ENCODE peak calls at places on chromosomes 5 and 9, in eight cellular contexts. J is IMR-90, O is psoas muscle, L is HCT116, A is cardiac muscle cell, M is tibial nerve, B is PC-9, S is lower lobe of right lung. E is an unnamed sample. For H3K36me3, the result is how much of the 10 kb centered on the place peaks cover.

GRCh38 chr9:2126331-2126789 is 111.2 kb downstream of the SMARCA2 start:
- DNase-seq in J (peak), O (peak), L (no peak), A (peak), M (no peak), B (no peak), S (no peak), E (peak)

GRCh38 chr9:78905387-78905786 is 608.5 kb downstream of the PSAT1 start:
- DNase-seq in J (no peak), O (no peak), L (no peak), A (no peak), M (no peak), B (no peak), S (no peak), E (no peak)

GRCh38 chr9:111276723-111277122 is 53.3 kb downstream of the OR2K2 start:
- DNase-seq in J (no peak), O (no peak), L (no peak), A (no peak), M (no peak), B (no peak), S (no peak), E (no peak)

GRCh38 chr9:104927216-104927911 is 591 bp downstream of the ABCA1 start:
- DNase-seq in J (peak), O (peak), L (no peak), A (peak), M (no peak), B (peak), S (peak), E (peak)

GRCh38 chr5:1315709-1316587 is 21.1 kb upstream of the TERT start:
- DNase-seq in J (no peak), O (no peak), L (no peak), A (peak), M (no peak), B (peak), S (peak), E (peak)

GRCh38 chr5:1086871-1087270 is 25.0 kb downstream of the SLC12A7 start:
- DNase-seq in J (no peak), O (no peak), L (no peak), A (no peak), M (no peak), B (no peak), S (no peak), E (no peak)

GRCh38 chr5:40429258-40430111 is 250.2 kb upstream of the PTGER4 start:
- DNase-seq in J (peak), O (no peak), L (no peak), A (peak), M (no peak), B (no peak), S (no peak), E (peak)

GRCh38 chr9:126145887-126146253 is 180.8 kb upstream of the MVB12B start:
- DNase-seq in J (no peak), O (no peak), L (no peak), A (no peak), M (no peak), B (no peak), S (no peak), E (no peak)

GRCh38 chr5:54581831-54582548 is 64.4 kb downstream of the SNX18 start:
- DNase-seq in J (peak), O (no peak), L (no peak), A (peak), M (no peak), B (no peak), S (no peak), E (no peak)

GRCh38 chr5:90590-91547 is 1.1 kb upstream of the PLEKHG4B start:
- DNase-seq in J (no peak), O (no peak), L (no peak), A (peak), M (no peak), B (peak), S (no peak), E (peak)

GRCh38 chr9:33473216-33473615 is 508 bp downstream of the NOL6 start:
- DNase-seq in J (no peak), O (no peak), L (no peak), A (no peak), M (no peak), B (no peak), S (no peak), E (peak)

GRCh38 chr9:95726756-95727155 is 148.7 kb upstream of the ERCC6L2 start:
- DNase-seq in J (peak), O (no peak), L (peak), A (peak), M (no peak), B (no peak), S (no peak), E (no peak)

GRCh38 chr9:14221558-14221957 is 92.4 kb downstream of the NFIB start:
- DNase-seq in J (peak), O (no peak), L (peak), A (peak), M (no peak), B (peak), S (no peak), E (no peak)

GRCh38 chr5:429453-430188 is 13.4 kb upstream of the EXOC3 start:
- DNase-seq in J (peak), O (no peak), L (no peak), A (peak), M (no peak), B (no peak), S (no peak), E (peak)

GRCh38 chr5:50553560-50553984 is 112.5 kb upstream of the EMB start:
- DNase-seq in J (no peak), O (no peak), L (no peak), A (no peak), M (no peak), B (peak), S (peak), E (no peak)

GRCh38 chr5:174222891-174223290 is 177.4 kb downstream of the NSG2 start:
- DNase-seq in J (no peak), O (no peak), L (no peak), A (no peak), M (no peak), B (no peak), S (no peak), E (no peak)

GRCh38 chr5:172336666-172337310 is 53.2 kb upstream of the UBTD2 start:
- DNase-seq in J (no peak), O (no peak), L (no peak), A (no peak), M (no peak), B (no peak), S (no peak), E (no peak)

GRCh38 chr9:122097679-122098315 is 4.7 kb upstream of the TTLL11 start:
- DNase-seq in J (no peak), O (no peak), L (no peak), A (peak), M (no peak), B (no peak), S (no peak), E (no peak)

GRCh38 chr9:93828331-93829097 is 126.6 kb downstream of the BARX1 start:
- DNase-seq in J (no peak), O (no peak), L (no peak), A (no peak), M (no peak), B (no peak), S (no peak), E (no peak)

GRCh38 chr9:99433555-99433954 is 211.5 kb downstream of the SEC61B start:
- DNase-seq in J (peak), O (peak), L (peak), A (peak), M (no peak), B (peak), S (peak), E (peak)

GRCh38 chr9:104864675-104865104 is 63.3 kb downstream of the ABCA1 start:
- DNase-seq in J (peak), O (no peak), L (no peak), A (peak), M (no peak), B (no peak), S (no peak), E (no peak)

GRCh38 chr9:27204578-27204977 is 92.4 kb downstream of the EQTN start:
- DNase-seq in J (peak), O (no peak), L (no peak), A (no peak), M (no peak), B (no peak), S (no peak), E (no peak)

GRCh38 chr9:113598451-113598850 is 134.9 kb downstream of the RGS3 start:
- DNase-seq in J (no peak), O (no peak), L (no peak), A (no peak), M (no peak), B (no peak), S (peak), E (no peak)

GRCh38 chr5:95838001-95838520 is 15.5 kb upstream of the GLRX start:
- DNase-seq in J (no peak), O (peak), L (no peak), A (no peak), M (no peak), B (no peak), S (no peak), E (no peak)

GRCh38 chr5:1800470-1801060 is 642 bp upstream of the NDUFS6 start:
- DNase-seq in J (no peak), O (no peak), L (no peak), A (peak), M (no peak), B (no peak), S (no peak), E (peak)

GRCh38 chr5:151213803-151214613 is 9.9 kb downstream of the CCDC69 start:
- DNase-seq in J (no peak), O (peak), L (no peak), A (peak), M (peak), B (no peak), S (peak), E (peak)

GRCh38 chr9:503881-504852 is 289.5 kb downstream of the DOCK8 start:
- DNase-seq in J (peak), O (peak), L (peak), A (peak), M (peak), B (peak), S (peak), E (peak)

GRCh38 chr9:21070171-21070571 is 7.6 kb downstream of the IFNB1 start:
- DNase-seq in J (peak), O (peak), L (peak), A (peak), M (no peak), B (peak), S (no peak), E (peak)

GRCh38 chr5:149497357-149497756 is 53.9 kb downstream of the CSNK1A1 start:
- DNase-seq in J (peak), O (no peak), L (no peak), A (peak), M (no peak), B (no peak), S (no peak), E (no peak)

GRCh38 chr9:72476617-72477375 is 44.6 kb upstream of the TMC1 start:
- DNase-seq in J (peak), O (no peak), L (peak), A (no peak), M (no peak), B (peak), S (no peak), E (no peak)

GRCh38 chr9:109855540-109855939 is 75.5 kb downstream of the PALM2AKAP2 start:
- DNase-seq in J (no peak), O (no peak), L (no peak), A (no peak), M (no peak), B (no peak), S (no peak), E (no peak)

GRCh38 chr9:126032135-126032534 is 285.0 kb downstream of the PBX3 start:
- DNase-seq in J (no peak), O (no peak), L (no peak), A (no peak), M (no peak), B (no peak), S (no peak), E (no peak)

GRCh38 chr9:3526903-3527652 is 1.3 kb upstream of the RFX3 start:
- DNase-seq in J (peak), O (peak), L (peak), A (peak), M (no peak), B (peak), S (no peak), E (no peak)

GRCh38 chr5:172616730-172617129 is 24.3 kb upstream of the NEURL1B start:
- DNase-seq in J (peak), O (peak), L (no peak), A (peak), M (no peak), B (no peak), S (no peak), E (no peak)

DNA sequence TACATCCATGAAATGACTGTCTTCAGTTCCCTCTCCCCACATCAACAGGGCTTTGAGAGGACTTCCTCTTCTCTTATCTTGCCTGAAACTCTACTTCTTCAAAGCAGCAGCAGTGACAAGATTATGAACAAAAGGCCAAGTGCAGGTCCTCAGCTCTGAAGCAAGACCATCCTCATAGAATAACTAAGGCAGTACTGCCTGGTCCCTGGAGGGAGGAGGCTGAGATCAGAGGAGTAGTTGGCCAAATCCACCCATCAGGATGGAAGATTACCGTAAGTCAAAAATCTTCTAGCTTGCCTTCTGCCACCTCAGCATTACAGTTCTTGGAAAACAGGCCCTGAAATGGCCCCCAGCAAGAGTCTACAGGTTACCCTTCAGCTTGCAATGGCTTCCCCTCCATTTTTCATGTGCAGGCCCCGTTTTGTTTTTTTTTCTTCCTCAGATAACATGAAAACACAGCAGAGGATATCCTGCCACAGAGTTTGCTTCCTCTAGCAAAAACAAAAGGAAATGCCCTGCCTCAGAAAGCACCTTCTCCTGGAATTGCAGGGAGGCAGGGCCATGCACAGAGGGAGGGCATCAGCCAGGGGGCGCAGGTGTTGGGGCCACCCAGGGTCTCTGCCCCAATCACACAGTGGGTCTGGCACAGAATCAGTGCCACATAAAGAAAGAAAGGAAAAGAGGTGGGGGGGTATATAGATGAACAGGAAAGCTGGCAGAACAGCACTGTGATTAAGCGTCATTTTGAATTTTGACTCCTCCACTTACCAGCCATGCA is 40.0 kb downstream of the KLHL3 start:
- DNase-seq in J (no peak), O (no peak), L (no peak), A (peak), M (no peak), B (no peak), S (no peak), E (no peak)
- TF ChIP-seq CTCF in J (no peak), O (peak), L (peak), A (no peak), M (no peak), B (no peak), S (peak), E (no peak)

GRCh38 chr9:137734181-137734580 is 115.4 kb downstream of the EHMT1 start:
- DNase-seq in J (no peak), O (no peak), L (no peak), A (no peak), M (no peak), B (no peak), S (no peak), E (no peak)

GRCh38 chr9:137731216-137731946 is 112.6 kb downstream of the EHMT1 start:
- DNase-seq in J (no peak), O (peak), L (no peak), A (no peak), M (no peak), B (no peak), S (no peak), E (no peak)

GRCh38 chr9:137731947-137732813 is 113.4 kb downstream of the EHMT1 start:
- DNase-seq in J (no peak), O (no peak), L (no peak), A (no peak), M (no peak), B (no peak), S (no peak), E (no peak)

GRCh38 chr9:137728444-137729311 is 109.9 kb downstream of the EHMT1 start:
- DNase-seq in J (peak), O (no peak), L (no peak), A (no peak), M (no peak), B (no peak), S (no peak), E (no peak)

GRCh38 chr9:137733429-137733828 is 114.6 kb downstream of the EHMT1 start:
- DNase-seq in J (no peak), O (no peak), L (no peak), A (no peak), M (no peak), B (no peak), S (no peak), E (no peak)
- H3K36me3 ChIP-seq in J (under half), O (under half), L (under half), A (under half), M (half or more), B (under half), S (under half), E (under half)

DNA sequence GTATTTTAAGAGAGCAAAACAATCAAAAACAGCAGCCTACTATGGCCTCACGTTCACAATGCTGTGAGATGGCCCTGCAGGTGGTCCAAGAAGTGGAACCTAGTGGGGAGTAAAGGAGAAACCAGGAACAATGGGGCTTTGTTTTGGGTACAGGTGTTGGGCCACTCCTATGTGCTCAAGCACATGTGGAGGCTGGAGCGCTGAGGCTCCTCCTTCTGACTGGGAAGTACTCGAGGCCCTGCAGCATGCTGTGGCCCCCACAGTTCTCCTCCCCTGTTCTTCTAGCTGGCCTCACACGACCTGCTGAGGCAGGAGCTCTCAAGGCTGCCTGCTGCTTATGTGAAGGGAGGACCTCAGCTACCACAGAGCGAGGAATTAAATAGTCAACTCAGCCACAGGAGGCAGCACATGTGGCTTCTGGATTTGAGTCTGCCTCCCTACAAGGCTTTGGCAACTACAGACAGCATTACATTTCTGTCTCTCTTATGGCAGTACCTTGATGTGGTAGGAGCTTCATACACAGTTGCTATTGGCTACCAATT is 482.3 kb downstream of the SPOCK1 start:
- DNase-seq in J (no peak), O (no peak), L (no peak), A (no peak), M (no peak), B (no peak), S (no peak), E (no peak)
- TF ChIP-seq CTCF in J (no peak), O (no peak), L (no peak), A (no peak), M (no peak), B (no peak), S (no peak), E (no peak)

DNA sequence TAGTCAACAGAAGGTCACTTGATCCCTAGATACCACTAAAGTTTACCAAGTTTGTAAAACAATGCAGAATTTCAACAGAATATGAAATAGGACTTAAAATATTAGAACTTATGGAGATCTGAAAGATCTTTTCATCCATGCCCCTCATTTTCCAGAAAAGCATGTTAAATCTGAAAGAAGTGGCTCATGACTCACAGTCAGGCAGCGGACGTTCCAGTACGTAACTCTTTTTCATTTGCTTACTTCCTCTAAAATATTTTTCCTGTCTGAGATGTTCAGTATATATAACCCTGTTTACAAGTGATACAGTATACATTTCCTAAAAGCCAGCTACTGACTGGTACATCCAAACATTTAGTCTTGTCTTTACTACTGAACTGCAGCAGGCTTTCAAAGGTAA is 22.3 kb downstream of the FBXW2 start:
- DNase-seq in J (no peak), O (no peak), L (no peak), A (no peak), M (no peak), B (no peak), S (no peak), E (no peak)
- H3K36me3 ChIP-seq in J (under half), O (under half), L (under half), A (under half), M (half or more), B (under half), S (half or more), E (half or more)

DNA sequence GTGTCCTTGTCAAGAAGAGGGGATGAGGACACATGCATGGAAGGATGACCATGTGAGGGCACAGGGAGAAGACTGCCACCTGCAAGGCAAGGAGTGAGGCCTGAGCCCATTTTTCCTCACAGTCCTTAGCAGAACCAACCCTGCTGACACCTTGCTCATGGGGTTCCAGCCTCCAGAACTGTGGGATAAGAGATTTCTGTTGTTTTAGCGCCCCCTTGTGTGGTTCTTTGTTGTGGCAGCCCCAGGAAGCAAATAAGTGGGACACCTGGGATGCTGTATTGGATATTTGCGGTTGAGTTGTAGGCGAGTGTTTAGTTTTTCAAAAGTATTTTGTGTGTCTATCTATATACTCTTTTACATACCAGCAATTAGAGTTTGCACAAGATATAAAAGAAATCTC is 206.4 kb downstream of the NXNL2 start:
- DNase-seq in J (no peak), O (no peak), L (no peak), A (no peak), M (no peak), B (no peak), S (no peak), E (no peak)
- TF ChIP-seq CTCF in J (peak), O (no peak), L (peak), A (peak), M (no peak), B (peak), S (no peak), E (no peak)

GRCh38 chr5:159199780-159200179 is 9.6 kb downstream of the RNF145 start:
- DNase-seq in J (no peak), O (no peak), L (no peak), A (no peak), M (no peak), B (no peak), S (no peak), E (no peak)

GRCh38 chr5:159198063-159199036 is 11.0 kb downstream of the RNF145 start:
- DNase-seq in J (no peak), O (no peak), L (no peak), A (no peak), M (no peak), B (no peak), S (no peak), E (no peak)

GRCh38 chr5:159195775-159196174 is 13.6 kb downstream of the RNF145 start:
- DNase-seq in J (no peak), O (no peak), L (no peak), A (no peak), M (no peak), B (no peak), S (no peak), E (no peak)

GRCh38 chr5:159202151-159202550 is 7.2 kb downstream of the RNF145 start:
- DNase-seq in J (no peak), O (no peak), L (no peak), A (peak), M (no peak), B (no peak), S (no peak), E (no peak)

DNA sequence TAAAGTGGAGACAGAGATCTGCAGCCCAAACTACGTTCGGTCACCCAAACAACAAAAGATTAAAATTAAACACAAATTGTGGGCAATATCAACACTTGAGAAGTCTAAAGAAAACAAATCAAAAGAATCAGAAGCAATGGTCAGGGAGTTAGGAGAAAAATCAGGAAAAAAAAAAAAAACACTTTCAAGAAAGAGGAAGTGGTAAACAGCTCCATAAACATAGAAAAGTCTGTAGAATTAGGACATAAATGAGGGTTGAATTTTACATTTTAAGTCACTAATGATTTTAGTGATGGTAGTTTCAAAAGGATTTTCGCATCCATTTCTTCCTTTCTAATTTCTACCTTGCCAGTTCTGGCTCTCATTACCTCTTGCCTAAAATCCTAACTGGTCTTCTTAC is 10.1 kb downstream of the RNF145 start:
- DNase-seq in J (no peak), O (no peak), L (no peak), A (no peak), M (no peak), B (no peak), S (no peak), E (no peak)
- H3K36me3 ChIP-seq in J (under half), O (under half), L (under half), A (under half), M (under half), B (under half), S (under half), E (under half)